ENCODE peak calls at places on chromosome 20, in seven cellular contexts. R is AG09309, J is left cardiac atrium, V is AG08396, D is DMS 273 treated with DMSO at 0.1 percent for 48 hours, A is EL, Y is lower leg skin. U is an unnamed sample.

GRCh38 chr20:33984320-33984719 is 9.4 kb upstream of the RALY start:
- DNase-seq in R (no peak), J (no peak), V (no peak), D (no peak), A (no peak), Y (no peak), U (no peak)

GRCh38 chr20:36544134-36545018 is 3.1 kb downstream of the MYL9 start:
- DNase-seq in R (no peak), J (peak), V (peak), D (no peak), A (peak), Y (no peak), U (peak)

GRCh38 chr20:11092151-11092550 is 418.4 kb upstream of the JAG1 start:
- DNase-seq in R (no peak), J (no peak), V (no peak), D (no peak), A (no peak), Y (no peak), U (no peak)

GRCh38 chr20:37695684-37696342 is 2.0 kb downstream of the CTNNBL1 start:
- DNase-seq in R (no peak), J (no peak), V (no peak), D (no peak), A (no peak), Y (no peak), U (no peak)

GRCh38 chr20:22489614-22490286 is 94.6 kb downstream of the FOXA2 start:
- DNase-seq in R (no peak), J (no peak), V (no peak), D (no peak), A (no peak), Y (no peak), U (no peak)

GRCh38 chr20:7682916-7683315 is 257.3 kb downstream of the HAO1 start:
- DNase-seq in R (no peak), J (no peak), V (no peak), D (no peak), A (no peak), Y (no peak), U (no peak)

GRCh38 chr20:33773412-33774089 is 37.6 kb upstream of the CHMP4B start:
- DNase-seq in R (no peak), J (no peak), V (no peak), D (no peak), A (no peak), Y (no peak), U (no peak)

GRCh38 chr20:17503501-17504325 is 27.5 kb downstream of the BFSP1 start:
- DNase-seq in R (no peak), J (no peak), V (no peak), D (no peak), A (no peak), Y (peak), U (no peak)

GRCh38 chr20:38658879-38659612 is 57.4 kb downstream of the ARHGAP40 start:
- DNase-seq in R (no peak), J (peak), V (peak), D (no peak), A (peak), Y (no peak), U (no peak)

GRCh38 chr20:17523326-17523725 is 7.9 kb downstream of the BFSP1 start:
- DNase-seq in R (no peak), J (no peak), V (no peak), D (no peak), A (no peak), Y (peak), U (no peak)

GRCh38 chr20:25078662-25079061 is 3.3 kb downstream of the VSX1 start:
- DNase-seq in R (no peak), J (no peak), V (peak), D (no peak), A (no peak), Y (no peak), U (no peak)

GRCh38 chr20:890671-891070 is 25.5 kb downstream of the ANGPT4 start:
- DNase-seq in R (no peak), J (no peak), V (no peak), D (no peak), A (no peak), Y (no peak), U (no peak)